ENCODE peak calls at places on chromosomes 2 and 18, in nine cellular contexts. X is spleen; E is lower lobe of right lung; K is CD8-positive, alpha-beta T cell; N is K562; O is lung; P is IMR-90; G is cardiac muscle cell; U is mesenchymal stem cell. L is an unnamed sample.

GRCh38 chr18:43485565-43485964 is 208.3 kb upstream of the SYT4 start:
- DNase-seq in K (no peak), G (no peak), E (no peak), X (no peak), N (no peak), U (no peak), O (no peak), P (no peak), L (no peak)

GRCh38 chr2:121527009-121527682 is 3.5 kb upstream of the RNU4ATAC start:
- DNase-seq in K (no peak), N (no peak), U (no peak), E (no peak), P (peak; percentile 29), G (no peak), X (no peak), O (no peak), L (no peak)

GRCh38 chr2:97970300-97971060 is 25.3 kb downstream of the TMEM131 start:
- DNase-seq in X (no peak), U (no peak), K (no peak), G (no peak), E (no peak), N (no peak), O (no peak), P (no peak), L (no peak)

GRCh38 chr18:7926526-7926925 is 359.4 kb downstream of the PTPRM start:
- DNase-seq in P (no peak), N (peak; percentile 11), U (no peak), X (no peak), E (no peak), G (peak; percentile 48), O (no peak), K (no peak), L (peak; percentile 23)

GRCh38 chr2:17643031-17643615 is 102.6 kb downstream of the VSNL1 start:
- DNase-seq in P (peak; percentile 98), U (peak; percentile 95), E (no peak), N (peak; percentile 81), O (peak; percentile 42), K (no peak), G (no peak), X (no peak), L (no peak)

GRCh38 chr2:150028337-150028736 is 440.8 kb upstream of the MMADHC start:
- DNase-seq in O (no peak), N (no peak), P (no peak), E (no peak), X (no peak), G (no peak), U (peak; percentile 44), K (no peak), L (no peak)

GRCh38 chr2:105369777-105370690 is 28.8 kb downstream of the FHL2 start:
- DNase-seq in X (peak; percentile 94), P (peak; percentile 86), O (peak; percentile 85), K (peak; percentile 88), G (peak; percentile 83), E (peak; percentile 89), N (peak; percentile 90), U (peak; percentile 85), L (peak; percentile 91)

GRCh38 chr2:11129598-11130449 is 25.4 kb upstream of the SLC66A3 start:
- DNase-seq in P (no peak), U (peak; percentile 35), G (peak; percentile 90), X (peak; percentile 94), O (peak; percentile 78), N (peak; percentile 85), K (peak; percentile 82), E (peak; percentile 82), L (peak; percentile 87)

GRCh38 chr18:74791501-74792188 is 194.0 kb downstream of the ZNF407 start:
- DNase-seq in O (no peak), G (no peak), U (peak; percentile 32), N (no peak), E (no peak), K (no peak), P (no peak), X (no peak), L (no peak)

GRCh38 chr2:106531676-106532075 is 44.5 kb downstream of the CD8B2 start:
- DNase-seq in U (no peak), N (no peak), E (no peak), X (no peak), P (no peak), G (no peak), O (no peak), K (no peak), L (no peak)

GRCh38 chr18:11999431-11999830 is 18.1 kb downstream of the IMPA2 start:
- DNase-seq in K (no peak), P (no peak), X (no peak), G (no peak), U (no peak), O (no peak), N (no peak), E (peak; percentile 42), L (no peak)

GRCh38 chr2:207142461-207142860 is 23.3 kb downstream of the KLF7 start:
- DNase-seq in N (no peak), E (no peak), G (peak; percentile 29), K (no peak), O (no peak), X (no peak), U (no peak), P (no peak), L (no peak)

GRCh38 chr18:500230-500555 is 308 bp downstream of the COLEC12 start:
- DNase-seq in N (no peak), U (no peak), E (no peak), X (no peak), G (peak; percentile 49), O (no peak), P (no peak), K (no peak), L (no peak)

GRCh38 chr18:37231251-37231650 is 334.3 kb downstream of the CELF4 start:
- DNase-seq in K (no peak), O (no peak), X (no peak), E (no peak), U (no peak), G (no peak), P (no peak), N (no peak), L (no peak)

GRCh38 chr2:181570833-181571661 is 85.9 kb downstream of the CERKL start:
- DNase-seq in K (no peak), G (no peak), X (no peak), U (peak; percentile 5), E (no peak), N (no peak), O (no peak), P (peak; percentile 6), L (no peak)

GRCh38 chr18:74239567-74239966 is 52.2 kb downstream of the CYB5A start:
- DNase-seq in O (no peak), G (no peak), X (no peak), K (no peak), P (no peak), U (no peak), E (no peak), N (no peak), L (no peak)

GRCh38 chr18:50410008-50410407 is 35.2 kb downstream of the SKA1 start:
- DNase-seq in N (peak; percentile 56), P (no peak), G (no peak), K (no peak), E (no peak), O (no peak), X (no peak), U (no peak), L (no peak)

GRCh38 chr2:113760400-113760799 is 4.0 kb upstream of the SLC35F5 start:
- DNase-seq in N (no peak), U (peak; percentile 25), P (peak; percentile 54), K (no peak), X (no peak), O (no peak), E (no peak), G (no peak), L (no peak)

GRCh38 chr2:21395366-21395765 is 271.6 kb downstream of the TDRD15 start:
- DNase-seq in U (no peak), O (no peak), E (no peak), N (peak; percentile 8), K (no peak), G (no peak), X (no peak), P (no peak), L (peak; percentile 53)

GRCh38 chr2:152036611-152037469 is 62.0 kb downstream of the CACNB4 start:
- DNase-seq in K (peak; percentile 56), P (peak; percentile 71), E (peak; percentile 55), G (peak; percentile 79), X (no peak), O (peak; percentile 60), U (peak; percentile 70), N (peak; percentile 84), L (peak; percentile 64)

GRCh38 chr2:112156152-112156986 is 18.2 kb downstream of the FBLN7 start:
- DNase-seq in U (peak; percentile 29), P (peak; percentile 47), O (no peak), N (no peak), X (no peak), K (peak; percentile 34), E (no peak), G (no peak), L (no peak)

GRCh38 chr2:20382965-20383800 is 32.5 kb upstream of the PUM2 start:
- DNase-seq in P (peak; percentile 92), U (peak; percentile 25), X (no peak), O (no peak), K (no peak), E (no peak), G (no peak), N (no peak), L (no peak)

GRCh38 chr2:42192010-42192373 is 22.8 kb downstream of the EML4 start:
- DNase-seq in O (no peak), P (no peak), E (no peak), U (no peak), K (no peak), X (no peak), N (no peak), G (no peak), L (no peak)

GRCh38 chr2:137115081-137115713 is 349.9 kb downstream of the THSD7B start:
- DNase-seq in O (no peak), U (no peak), P (no peak), N (no peak), X (no peak), E (peak; percentile 46), G (no peak), K (no peak), L (no peak)
- H3K27ac ChIP-seq in O (no peak overlapping the region), U (peak overlapping the region; percentile 37), P (no peak overlapping the region), N (no peak overlapping the region), X (no peak overlapping the region), E (no peak overlapping the region), G (no peak overlapping the region), K (no peak overlapping the region), L (no peak overlapping the region)

GRCh38 chr2:73072416-73072815 is 904 bp upstream of the SFXN5 start:
- DNase-seq in E (no peak), X (no peak), P (no peak), N (no peak), G (no peak), O (no peak), K (no peak), U (no peak), L (peak; percentile 65)
- H3K4me3 ChIP-seq in E (peak overlapping the region; percentile 99), X (peak overlapping the region; percentile 93), P (no peak overlapping the region), N (no peak overlapping the region), G (no peak overlapping the region), O (no peak overlapping the region), K (peak overlapping the region; percentile 94), U (peak overlapping the region; percentile 87), L (peak overlapping the region; percentile 84)

GRCh38 chr18:13613099-13613498 is 113.3 kb downstream of the FAM210A start:
- DNase-seq in U (no peak), K (no peak), X (no peak), N (no peak), P (no peak), G (no peak), E (no peak), O (no peak), L (no peak)
- H3K27ac ChIP-seq in U (no peak overlapping the region), K (no peak overlapping the region), X (no peak overlapping the region), N (no peak overlapping the region), P (no peak overlapping the region), G (no peak overlapping the region), E (no peak overlapping the region), O (no peak overlapping the region), L (no peak overlapping the region)

GRCh38 chr2:138504092-138504491 is 2.5 kb downstream of the SPOPL start:
- DNase-seq in N (no peak), O (no peak), P (no peak), E (no peak), U (no peak), X (no peak), G (no peak), K (no peak), L (no peak)
- H3K4me3 ChIP-seq in N (peak overlapping the region; percentile 67), O (no peak overlapping the region), P (no peak overlapping the region), E (peak overlapping the region; percentile 87), U (peak overlapping the region; percentile 92), X (no peak overlapping the region), G (peak overlapping the region; percentile 89), K (no peak overlapping the region), L (no peak overlapping the region)

L was measured in WERI-Rb-1.